ENCODE peak calls at places on chromosomes 5 and 9, in four cellular contexts. One of them, this sample, is unnamed.
A peak's percentile ranks its signal among the peaks of the same experiment; 100 is the strongest.

GRCh38 chr9:109817146-109817845 is 37.3 kb downstream of the PALM2AKAP2 start:
- DNase-seq in lower lobe of right lung: no peak
- DNase-seq in stomach: no peak
- DNase-seq in psoas muscle: no peak
- DNase-seq in this sample: no peak

GRCh38 chr9:69339620-69340019 is 14.6 kb downstream of the ENTREP1 start:
- DNase-seq in lower lobe of right lung: no peak
- DNase-seq in stomach: no peak
- DNase-seq in psoas muscle: no peak
- DNase-seq in this sample: no peak

GRCh38 chr5:56706504-56706903 is 108.8 kb upstream of the MAP3K1 start:
- DNase-seq in lower lobe of right lung: no peak
- DNase-seq in stomach: no peak
- DNase-seq in psoas muscle: no peak
- DNase-seq in this sample: no peak

GRCh38 chr5:104932431-104932830 is 1369.8 kb upstream of the NUDT12 start:
- DNase-seq in lower lobe of right lung: no peak
- DNase-seq in stomach: no peak
- DNase-seq in psoas muscle: no peak
- DNase-seq in this sample: no peak

GRCh38 chr5:153902026-153902425 is 136.7 kb downstream of the FAM114A2 start:
- DNase-seq in lower lobe of right lung: no peak
- DNase-seq in stomach: no peak
- DNase-seq in psoas muscle: no peak
- DNase-seq in this sample: no peak

GRCh38 chr9:127489471-127490115 is 38.3 kb downstream of the LRSAM1 start:
- DNase-seq in lower lobe of right lung: no peak
- DNase-seq in stomach: no peak
- DNase-seq in psoas muscle: no peak
- DNase-seq in this sample: no peak

GRCh38 chr9:127077658-127077975 is 44.8 kb downstream of the ANGPTL2 start:
- DNase-seq in lower lobe of right lung: no peak
- DNase-seq in stomach: no peak
- DNase-seq in psoas muscle: no peak
- DNase-seq in this sample: peak; percentile 11

GRCh38 chr5:177357459-177358332 is at the start of gene RGS14:
- DNase-seq in lower lobe of right lung: peak; percentile 77
- DNase-seq in stomach: peak; percentile 45
- DNase-seq in psoas muscle: peak; percentile 35
- DNase-seq in this sample: peak; percentile 66

GRCh38 chr5:90174236-90174635 is 235.3 kb downstream of the CETN3 start:
- DNase-seq in lower lobe of right lung: no peak
- DNase-seq in stomach: no peak
- DNase-seq in psoas muscle: no peak
- DNase-seq in this sample: no peak

GRCh38 chr5:174246743-174247142 is 201.2 kb downstream of the NSG2 start:
- DNase-seq in lower lobe of right lung: no peak
- DNase-seq in stomach: no peak
- DNase-seq in psoas muscle: no peak
- DNase-seq in this sample: no peak
- H3K27me3 ChIP-seq in lower lobe of right lung: no peaks in the 10 kb centered on the region
- H3K27me3 ChIP-seq in stomach: no peaks in the 10 kb centered on the region
- H3K27me3 ChIP-seq in psoas muscle: no peaks in the 10 kb centered on the region
- H3K27me3 ChIP-seq in this sample: no peaks in the 10 kb centered on the region

GRCh38 chr9:138120072-138120471 is 242.5 kb downstream of the CACNA1B start:
- DNase-seq in lower lobe of right lung: no peak
- DNase-seq in stomach: no peak
- DNase-seq in psoas muscle: no peak
- DNase-seq in this sample: no peak
- H3K9me3 ChIP-seq in lower lobe of right lung: no peaks in the 10 kb centered on the region
- H3K9me3 ChIP-seq in stomach: no peaks in the 10 kb centered on the region
- H3K9me3 ChIP-seq in psoas muscle: no peaks in the 10 kb centered on the region
- H3K9me3 ChIP-seq in this sample: no peaks in the 10 kb centered on the region

GRCh38 chr5:5061836-5062235 is 78.3 kb upstream of the ADAMTS16 start:
- DNase-seq in lower lobe of right lung: no peak
- DNase-seq in stomach: no peak
- DNase-seq in psoas muscle: no peak
- DNase-seq in this sample: no peak
- H3K27me3 ChIP-seq in lower lobe of right lung: no peaks in the 10 kb centered on the region
- H3K27me3 ChIP-seq in stomach: no peaks in the 10 kb centered on the region
- H3K27me3 ChIP-seq in psoas muscle: no peaks in the 10 kb centered on the region
- H3K27me3 ChIP-seq in this sample: no peaks in the 10 kb centered on the region

GRCh38 chr5:178983728-178984127 is 11.4 kb downstream of the GRM6 start:
- DNase-seq in lower lobe of right lung: no peak
- DNase-seq in stomach: no peak
- DNase-seq in psoas muscle: no peak
- DNase-seq in this sample: no peak
- H3K9me3 ChIP-seq in lower lobe of right lung: peaks cover 73% of the 10 kb centered on the region
- H3K9me3 ChIP-seq in stomach: peaks cover 96% of the 10 kb centered on the region
- H3K9me3 ChIP-seq in psoas muscle: peaks cover 8% of the 10 kb centered on the region
- H3K9me3 ChIP-seq in this sample: peaks cover 2% of the 10 kb centered on the region

GRCh38 chr9:136276716-136277115 is 27.2 kb downstream of the CCDC187 start:
- DNase-seq in lower lobe of right lung: no peak
- DNase-seq in stomach: no peak
- DNase-seq in psoas muscle: no peak
- DNase-seq in this sample: no peak

GRCh38 chr9:136278221-136278620 is 25.7 kb downstream of the CCDC187 start:
- DNase-seq in lower lobe of right lung: no peak
- DNase-seq in stomach: no peak
- DNase-seq in psoas muscle: no peak
- DNase-seq in this sample: no peak

GRCh38 chr9:136278894-136279293 is 25.0 kb downstream of the CCDC187 start:
- DNase-seq in lower lobe of right lung: no peak
- DNase-seq in stomach: no peak
- DNase-seq in psoas muscle: no peak
- DNase-seq in this sample: no peak

GRCh38 chr9:136279471-136279870 is 24.4 kb downstream of the CCDC187 start:
- DNase-seq in lower lobe of right lung: no peak
- DNase-seq in stomach: no peak
- DNase-seq in psoas muscle: no peak
- DNase-seq in this sample: no peak

DNA sequence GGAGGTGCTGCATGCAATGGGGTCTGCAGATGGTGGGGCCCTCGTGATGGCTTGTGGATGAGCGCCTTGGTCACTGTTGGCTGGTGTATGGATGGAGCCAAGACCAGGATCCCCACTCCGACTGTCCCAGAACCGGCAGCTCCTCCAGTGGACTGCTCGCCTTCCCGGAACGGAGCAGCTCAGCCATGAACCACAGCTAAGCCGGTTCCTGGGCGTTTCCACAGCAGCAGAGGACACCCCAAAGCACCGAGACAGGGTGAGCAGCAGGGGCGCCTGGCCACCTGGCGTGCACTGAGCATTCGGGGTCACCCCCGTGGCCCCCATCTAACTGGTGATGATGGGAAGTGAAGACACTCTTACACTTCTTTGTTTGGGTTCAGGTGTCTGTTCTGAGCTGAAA is 26.1 kb downstream of the CCDC187 start:
- DNase-seq in lower lobe of right lung: no peak
- DNase-seq in stomach: no peak
- DNase-seq in psoas muscle: no peak
- DNase-seq in this sample: no peak
- H3K27me3 ChIP-seq in lower lobe of right lung: peaks cover 20% of the 10 kb centered on the region
- H3K27me3 ChIP-seq in stomach: peaks cover 15% of the 10 kb centered on the region
- H3K27me3 ChIP-seq in psoas muscle: no peaks in the 10 kb centered on the region
- H3K27me3 ChIP-seq in this sample: no peaks in the 10 kb centered on the region

GRCh38 chr9:7510209-7510608 is 289.4 kb downstream of the DMAC1 start:
- DNase-seq in lower lobe of right lung: no peak
- DNase-seq in stomach: no peak
- DNase-seq in psoas muscle: no peak
- DNase-seq in this sample: no peak
- H3K9me3 ChIP-seq in lower lobe of right lung: no peaks in the 10 kb centered on the region
- H3K9me3 ChIP-seq in stomach: no peaks in the 10 kb centered on the region
- H3K9me3 ChIP-seq in psoas muscle: no peaks in the 10 kb centered on the region
- H3K9me3 ChIP-seq in this sample: no peaks in the 10 kb centered on the region

DNA sequence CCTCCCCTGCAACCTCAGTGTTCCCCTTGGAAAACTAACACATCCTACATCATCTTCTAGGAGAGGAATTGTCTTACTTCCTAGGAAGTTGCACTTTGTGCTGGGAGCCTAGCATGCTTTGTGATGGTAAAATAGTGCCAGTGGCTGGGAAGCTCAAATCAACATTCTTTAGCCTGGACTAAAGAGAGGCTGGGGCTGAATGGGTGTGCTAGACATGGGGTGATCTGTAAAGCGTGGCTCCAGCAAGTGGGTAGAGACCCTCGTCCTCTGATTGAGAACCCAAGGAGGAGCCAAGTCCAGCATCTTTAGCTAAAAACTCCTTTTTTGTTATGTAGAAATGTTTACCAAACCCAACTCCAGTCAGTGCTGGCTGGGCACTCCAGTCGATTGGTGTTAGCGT is 6.2 kb upstream of the LHX2 start:
- DNase-seq in lower lobe of right lung: no peak
- DNase-seq in stomach: no peak
- DNase-seq in psoas muscle: no peak
- DNase-seq in this sample: no peak
- H3K27me3 ChIP-seq in lower lobe of right lung: peaks cover 100% of the 10 kb centered on the region
- H3K27me3 ChIP-seq in stomach: peaks cover 98% of the 10 kb centered on the region
- H3K27me3 ChIP-seq in psoas muscle: no peaks in the 10 kb centered on the region
- H3K27me3 ChIP-seq in this sample: no peaks in the 10 kb centered on the region

DNA sequence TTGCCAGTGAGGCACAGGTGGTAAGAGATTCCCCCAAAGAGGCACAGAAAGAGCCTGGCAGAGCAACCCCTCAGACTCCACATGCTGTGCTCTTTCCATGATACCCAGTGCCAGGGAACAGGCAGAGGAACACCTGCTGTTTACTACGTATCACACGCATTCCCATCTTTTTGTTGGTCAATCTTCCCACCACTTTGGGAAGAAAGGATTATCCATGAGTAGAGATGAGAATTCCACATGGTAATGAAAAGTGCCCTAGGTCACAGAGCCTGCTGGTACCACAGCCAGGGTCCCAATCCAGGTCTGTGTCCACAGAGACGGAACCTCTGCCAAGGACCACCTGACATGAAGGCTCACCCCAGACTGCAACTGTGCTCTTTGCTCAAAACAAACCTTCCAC is 86.6 kb downstream of the LHFPL2 start:
- DNase-seq in lower lobe of right lung: no peak
- DNase-seq in stomach: no peak
- DNase-seq in psoas muscle: no peak
- DNase-seq in this sample: no peak
- H3K9me3 ChIP-seq in lower lobe of right lung: no peaks in the 10 kb centered on the region
- H3K9me3 ChIP-seq in stomach: no peaks in the 10 kb centered on the region
- H3K9me3 ChIP-seq in psoas muscle: no peaks in the 10 kb centered on the region
- H3K9me3 ChIP-seq in this sample: no peaks in the 10 kb centered on the region

DNA sequence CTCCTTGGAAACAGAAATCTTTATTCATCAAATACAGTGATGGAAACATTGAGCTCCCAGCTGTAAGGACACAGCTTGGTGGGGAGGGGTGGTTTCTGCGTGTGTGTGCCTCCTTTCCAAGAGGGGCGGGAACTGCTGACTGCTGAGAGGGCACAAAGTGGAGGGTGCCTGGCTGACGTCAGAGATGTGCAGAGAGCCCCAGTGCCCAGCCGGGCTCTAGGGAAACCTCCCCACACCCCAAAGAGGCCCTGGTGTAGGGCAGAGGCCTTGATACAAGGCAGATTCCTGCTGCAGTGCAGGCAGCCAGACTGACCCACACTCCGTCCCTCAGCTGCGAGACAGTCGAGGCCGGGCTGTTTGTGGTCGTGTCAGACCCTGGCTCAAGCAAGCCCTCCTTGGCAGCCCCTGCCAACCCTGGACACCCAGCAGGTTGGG is 191.0 kb downstream of the CACNA1B start:
- DNase-seq in lower lobe of right lung: no peak
- DNase-seq in stomach: peak; percentile 15
- DNase-seq in psoas muscle: no peak
- DNase-seq in this sample: peak; percentile 33
- H3K27me3 ChIP-seq in lower lobe of right lung: peaks cover 7% of the 10 kb centered on the region
- H3K27me3 ChIP-seq in stomach: no peaks in the 10 kb centered on the region
- H3K27me3 ChIP-seq in psoas muscle: no peaks in the 10 kb centered on the region
- H3K27me3 ChIP-seq in this sample: no peaks in the 10 kb centered on the region